ENCODE peak calls at places on chromosomes 4 and X, in seven cellular contexts. I is IMR-90, O is HFF-Myc, K is astrocyte of the spinal cord, R is A549, D is AG04449, L is GM23338. E is an unnamed sample.

GRCh38 chr4:118888666-118889312 is at the start of gene SYNPO2:
- DNase-seq in I (peak; percentile 87), O (no peak), K (peak; percentile 90), R (peak; percentile 54), D (no peak), L (peak; percentile 92), E (peak; percentile 67)

GRCh38 chrX:13252726-13253125 is 67.1 kb downstream of the ATXN3L start:
- DNase-seq in I (peak; percentile 32), O (no peak), K (peak; percentile 19), R (no peak), D (no peak), L (no peak), E (no peak)

GRCh38 chr4:144267084-144267483 is 126.6 kb upstream of the GYPA start:
- DNase-seq in I (no peak), O (no peak), K (no peak), R (no peak), D (no peak), L (no peak), E (no peak)

GRCh38 chr4:98166025-98166730 is 22.9 kb upstream of the STPG2 start:
- DNase-seq in I (peak; percentile 1), O (no peak), K (peak; percentile 34), R (peak; percentile 45), D (no peak), L (no peak), E (no peak)

GRCh38 chrX:144566592-144566991 is 680.7 kb upstream of the SPANXN1 start:
- DNase-seq in I (no peak), O (no peak), K (no peak), R (no peak), D (no peak), L (no peak), E (no peak)

GRCh38 chr4:101349346-101350064 is 2.2 kb upstream of the PPP3CA start:
- DNase-seq in I (no peak), O (no peak), K (no peak), R (peak; percentile 61), D (no peak), L (no peak), E (no peak)

GRCh38 chr4:88177981-88178632 is 19.7 kb upstream of the ABCG2 start:
- DNase-seq in I (peak; percentile 85), O (peak; percentile 52), K (peak; percentile 84), R (peak; percentile 91), D (peak; percentile 45), L (peak; percentile 93), E (peak; percentile 35)

GRCh38 chrX:10156199-10157031 is at the start of gene CLCN4:
- DNase-seq in I (no peak), O (no peak), K (no peak), R (peak; percentile 47), D (no peak), L (peak; percentile 67), E (peak; percentile 29)

GRCh38 chr4:24473309-24473721 is 111.0 kb downstream of the DHX15 start:
- DNase-seq in I (peak; percentile 27), O (no peak), K (peak; percentile 37), R (peak; percentile 45), D (no peak), L (peak; percentile 58), E (no peak)

GRCh38 chrX:38538134-38538533 is 23.2 kb upstream of the TSPAN7 start:
- DNase-seq in I (no peak), O (no peak), K (no peak), R (no peak), D (no peak), L (no peak), E (no peak)

GRCh38 chrX:54066841-54067240 is 22.6 kb upstream of the PHF8 start:
- DNase-seq in I (peak; percentile 65), O (no peak), K (peak; percentile 33), R (no peak), D (no peak), L (no peak), E (no peak)

GRCh38 chr4:7744131-7744804 is 195.4 kb downstream of the AFAP1 start:
- DNase-seq in I (no peak), O (no peak), K (no peak), R (no peak), D (no peak), L (no peak), E (no peak)

GRCh38 chr4:186919340-186919739 is 195.7 kb upstream of the FAT1 start:
- DNase-seq in I (no peak), O (no peak), K (no peak), R (no peak), D (no peak), L (no peak), E (no peak)

GRCh38 chr4:80243274-80244018 is 23.0 kb upstream of the FGF5 start:
- DNase-seq in I (no peak), O (no peak), K (no peak), R (no peak), D (no peak), L (no peak), E (no peak)

GRCh38 chrX:94204524-94204923 is 530.5 kb downstream of the FAM133A start:
- DNase-seq in I (no peak), O (no peak), K (no peak), R (no peak), D (no peak), L (peak; percentile 3), E (no peak)

GRCh38 chrX:129720741-129721140 is 18.0 kb upstream of the XPNPEP2 start:
- DNase-seq in I (no peak), O (no peak), K (no peak), R (no peak), D (no peak), L (no peak), E (no peak)

GRCh38 chr4:103099691-103100392 is at the start of gene BDH2:
- DNase-seq in I (peak; percentile 97), O (peak; percentile 88), K (peak; percentile 96), R (peak; percentile 85), D (peak; percentile 83), L (peak; percentile 98), E (peak; percentile 89)

GRCh38 chr4:8344387-8344786 is 74.8 kb downstream of the HTRA3 start:
- DNase-seq in I (no peak), O (no peak), K (no peak), R (no peak), D (no peak), L (no peak), E (no peak)

GRCh38 chr4:169024762-169025161 is 14.7 kb upstream of the CBR4 start:
- DNase-seq in I (peak; percentile 59), O (no peak), K (peak; percentile 58), R (peak; percentile 43), D (no peak), L (peak; percentile 30), E (no peak)

GRCh38 chr4:80182237-80182866 is 15.0 kb upstream of the PRDM8 start:
- DNase-seq in I (no peak), O (no peak), K (no peak), R (no peak), D (no peak), L (no peak), E (no peak)

GRCh38 chrX:129523076-129524055 is at the start of gene SMARCA1:
- DNase-seq in I (peak; percentile 63), O (no peak), K (peak; percentile 59), R (peak; percentile 79), D (no peak), L (peak; percentile 62), E (no peak)

GRCh38 chr4:186500721-186501304 is 54.6 kb downstream of the MTNR1A start:
- DNase-seq in I (peak; percentile 1), O (no peak), K (peak; percentile 68), R (no peak), D (no peak), L (peak; percentile 9), E (no peak)

GRCh38 chrX:41468647-41469323 is 21.6 kb downstream of the NYX start:
- DNase-seq in I (peak; percentile 22), O (no peak), K (peak; percentile 44), R (no peak), D (no peak), L (no peak), E (peak; percentile 17)

GRCh38 chr4:13302876-13303275 is 181.3 kb downstream of the RAB28 start:
- DNase-seq in I (no peak), O (peak; percentile 66), K (no peak), R (no peak), D (no peak), L (no peak), E (no peak)

GRCh38 chrX:9342581-9343051 is 122.2 kb upstream of the TBL1X start:
- DNase-seq in I (peak; percentile 80), O (no peak), K (peak; percentile 83), R (peak; percentile 91), D (no peak), L (peak; percentile 84), E (no peak)

GRCh38 chr4:140497428-140497775 is 691 bp downstream of the MGAT4D start:
- DNase-seq in I (no peak), O (no peak), K (no peak), R (no peak), D (no peak), L (no peak), E (no peak)
- H3K4me3 ChIP-seq in I (no peak overlapping the region), O (no peak overlapping the region), K (no peak overlapping the region), R (no peak overlapping the region), D (no peak overlapping the region), L (peak overlapping the region; percentile 65), E (peak overlapping the region; percentile 5)

DNA sequence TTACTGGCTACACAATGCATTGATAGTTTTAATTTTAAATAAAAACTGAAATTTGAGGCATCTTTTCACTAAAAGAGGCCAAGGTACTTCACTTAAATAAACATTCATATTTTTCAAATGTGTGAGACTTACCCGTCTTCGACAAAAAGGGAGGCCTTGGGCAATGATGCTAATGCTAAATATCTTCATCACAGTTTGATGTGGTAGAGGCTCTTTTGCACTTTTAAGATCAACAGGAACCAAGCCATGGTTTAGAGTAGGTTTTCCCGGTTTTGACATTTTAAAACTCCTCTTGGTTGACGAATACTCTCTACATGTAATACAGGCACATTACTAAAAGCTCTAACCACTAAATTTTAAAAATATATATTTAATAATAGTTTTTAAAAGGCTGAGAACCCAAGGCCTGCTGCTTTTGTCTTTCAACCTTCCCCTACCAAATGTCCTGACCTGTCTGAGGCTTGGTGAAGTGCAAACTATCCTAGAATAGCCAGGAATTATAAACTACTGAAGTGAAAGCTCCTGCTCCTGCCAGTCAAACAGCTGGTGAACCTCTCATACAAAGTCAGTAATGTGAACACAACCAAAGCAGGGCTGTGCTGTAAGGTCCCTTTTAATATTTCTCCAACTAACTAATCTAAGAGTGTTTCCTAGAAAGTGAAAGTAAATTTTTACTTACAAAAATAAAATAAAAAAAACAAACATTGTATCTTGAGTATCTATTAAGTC is 153.7 kb downstream of the FBXW7 start:
- DNase-seq in I (peak; percentile 21), O (no peak), K (peak; percentile 14), R (no peak), D (no peak), L (no peak), E (no peak)
- H3K4me3 ChIP-seq in I (no peak overlapping the region), O (no peak overlapping the region), K (no peak overlapping the region), R (no peak overlapping the region), D (no peak overlapping the region), L (no peak overlapping the region), E (no peak overlapping the region)

DNA sequence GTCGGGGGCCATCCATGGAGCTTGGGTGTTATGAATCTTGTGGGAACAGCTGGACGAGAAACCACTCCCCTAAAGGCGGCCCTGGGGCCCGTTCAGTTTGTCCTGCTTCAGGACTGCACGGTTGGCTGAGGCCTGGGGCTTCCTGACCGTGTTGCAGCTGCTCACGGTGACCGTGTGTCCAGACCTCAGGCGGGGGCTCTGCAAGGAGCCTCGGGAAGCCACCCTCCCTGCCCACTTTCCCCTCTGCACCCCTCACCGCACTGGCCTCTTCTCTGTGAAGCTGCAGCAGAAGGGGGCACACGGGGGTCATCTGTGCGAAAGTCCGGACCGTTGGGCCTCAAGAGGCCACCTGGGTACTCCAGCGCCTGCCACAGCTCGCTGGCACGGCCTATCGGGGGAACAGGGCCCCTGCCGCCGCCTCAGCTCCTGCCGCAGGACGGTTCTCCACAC is 29.4 kb downstream of the UVSSA start:
- DNase-seq in I (no peak), O (no peak), K (no peak), R (no peak), D (no peak), L (no peak), E (no peak)
- H3K4me3 ChIP-seq in I (no peak overlapping the region), O (no peak overlapping the region), K (no peak overlapping the region), R (no peak overlapping the region), D (no peak overlapping the region), L (no peak overlapping the region), E (no peak overlapping the region)

GRCh38 chrX:25012793-25013592 is 2.8 kb downstream of the ARX start:
- DNase-seq in I (no peak), O (no peak), K (no peak), R (peak; percentile 35), D (no peak), L (no peak), E (no peak)
- H3K4me3 ChIP-seq in I (no peak overlapping the region), O (no peak overlapping the region), K (peak overlapping the region; percentile 2), R (peak overlapping the region; percentile 74), D (no peak overlapping the region), L (peak overlapping the region; percentile 38), E (no peak overlapping the region)